ENCODE peak calls at places on chromosomes 2 and 18, in eight cellular contexts. N, C, J, Q, V, U, T and B are unnamed samples.

GRCh38 chr2:37625781-37626548 is 45.5 kb downstream of the CDC42EP3 start:
- DNase-seq in U (peak), T (no peak), C (no peak), N (no peak), V (peak), J (peak), Q (no peak), B (no peak)

GRCh38 chr2:147232225-147232669 is 612.6 kb upstream of the ACVR2A start:
- DNase-seq in T (no peak), Q (no peak), J (peak), N (no peak), V (no peak), C (no peak), U (no peak), B (no peak)

GRCh38 chr2:94986392-94986963 is 39.0 kb upstream of the MAL start:
- DNase-seq in U (peak), T (peak), Q (peak), N (no peak), V (peak), J (no peak), C (peak), B (peak)

GRCh38 chr2:171432969-171433762 is 624 bp downstream of the METTL8 start:
- DNase-seq in N (no peak), Q (peak), C (peak), U (peak), J (peak), V (peak), T (peak), B (no peak)

GRCh38 chr2:46657042-46657504 is 177.7 kb downstream of the TMEM247 start:
- DNase-seq in V (no peak), U (peak), J (no peak), T (peak), Q (peak), C (peak), N (no peak), B (no peak)

GRCh38 chr2:69298862-69299261 is 88.2 kb downstream of the GFPT1 start:
- DNase-seq in C (no peak), V (no peak), N (no peak), Q (no peak), J (no peak), T (peak), U (peak), B (no peak)

GRCh38 chr2:173130521-173131467 is 55.1 kb downstream of the MAP3K20 start:
- DNase-seq in V (no peak), U (peak), J (no peak), Q (no peak), T (no peak), C (no peak), N (no peak), B (no peak)

GRCh38 chr18:41875094-41875780 is 79.8 kb upstream of the PIK3C3 start:
- DNase-seq in J (no peak), V (no peak), N (no peak), T (no peak), C (no peak), Q (no peak), U (peak), B (no peak)

GRCh38 chr2:12284037-12284436 is 432.7 kb upstream of the TRIB2 start:
- DNase-seq in C (no peak), T (no peak), U (peak), J (no peak), N (no peak), Q (no peak), V (no peak), B (no peak)

GRCh38 chr2:54534625-54535024 is 78.5 kb downstream of the SPTBN1 start:
- DNase-seq in J (no peak), C (no peak), U (no peak), V (no peak), N (no peak), T (no peak), Q (no peak), B (no peak)

GRCh38 chr2:11750917-11751316 is 4.5 kb downstream of the LPIN1 start:
- DNase-seq in V (peak), T (no peak), J (no peak), C (no peak), Q (no peak), U (no peak), N (no peak), B (no peak)

GRCh38 chr18:35117951-35118411 is 76.8 kb downstream of the MAPRE2 start:
- DNase-seq in V (no peak), N (no peak), J (no peak), Q (no peak), U (peak), T (no peak), C (no peak), B (no peak)

GRCh38 chr2:30235008-30235655 is 3.8 kb downstream of the LBH start:
- DNase-seq in T (no peak), Q (no peak), N (no peak), U (no peak), V (peak), J (no peak), C (no peak), B (no peak)

GRCh38 chr2:236042087-236042486 is 126.1 kb downstream of the GBX2 start:
- DNase-seq in U (no peak), C (no peak), T (no peak), Q (no peak), J (no peak), N (no peak), V (no peak), B (no peak)

GRCh38 chr2:79993144-79993543 is 311.4 kb downstream of the LRRTM1 start:
- DNase-seq in C (peak), J (no peak), N (no peak), T (no peak), Q (no peak), U (no peak), V (no peak), B (no peak)